ENCODE peak calls at places on chromosomes 13 and 19, in nine cellular contexts. L is tibial nerve, E is aorta, U is body of pancreas, N is lower lobe of right lung, B is lung, H is heart right ventricle, Z is testis, Q is GM23338. M is an unnamed sample.

GRCh38 chr19:38003427-38004099 is 96.6 kb downstream of the SIPA1L3 start:
- DNase-seq in B (peak; percentile 74), Z (peak; percentile 49), E (peak; percentile 81), N (peak; percentile 80), L (peak; percentile 46), H (peak; percentile 65), U (peak; percentile 59), Q (peak; percentile 84), M (peak; percentile 77)

GRCh38 chr13:112674412-112675383 is 15.1 kb upstream of the ATP11A start:
- DNase-seq in H (no peak), N (peak; percentile 14), L (no peak), Z (no peak), U (no peak), E (no peak), Q (no peak), B (no peak), M (no peak)

GRCh38 chr13:26977541-26977940 is 194.1 kb downstream of the USP12 start:
- DNase-seq in U (no peak), H (no peak), B (no peak), N (no peak), Z (no peak), L (no peak), E (no peak), Q (no peak), M (no peak)

GRCh38 chr19:35249146-35249847 is 495 bp downstream of the LSR start:
- DNase-seq in Z (no peak), Q (no peak), B (peak; percentile 34), E (no peak), U (peak; percentile 31), H (no peak), N (no peak), L (no peak), M (no peak)

GRCh38 chr13:33782631-33783030 is 35.3 kb upstream of the RFC3 start:
- DNase-seq in H (no peak), N (no peak), U (no peak), B (no peak), Q (no peak), E (no peak), L (no peak), Z (no peak), M (no peak)

GRCh38 chr13:95411641-95412040 is 110.4 kb upstream of the ABCC4 start:
- DNase-seq in B (no peak), Q (no peak), Z (no peak), N (no peak), E (no peak), H (no peak), U (no peak), L (no peak), M (no peak)

GRCh38 chr13:32264407-32264806 is 50.8 kb downstream of the ZAR1L start:
- DNase-seq in E (peak; percentile 61), U (no peak), B (peak; percentile 38), H (peak; percentile 69), L (peak; percentile 42), N (no peak), Q (no peak), Z (peak; percentile 34), M (peak; percentile 69)

GRCh38 chr13:24004971-24005370 is 107.7 kb upstream of the C1QTNF9B start:
- DNase-seq in Z (no peak), B (no peak), H (no peak), Q (no peak), U (no peak), N (no peak), E (no peak), L (no peak), M (no peak)

DNA sequence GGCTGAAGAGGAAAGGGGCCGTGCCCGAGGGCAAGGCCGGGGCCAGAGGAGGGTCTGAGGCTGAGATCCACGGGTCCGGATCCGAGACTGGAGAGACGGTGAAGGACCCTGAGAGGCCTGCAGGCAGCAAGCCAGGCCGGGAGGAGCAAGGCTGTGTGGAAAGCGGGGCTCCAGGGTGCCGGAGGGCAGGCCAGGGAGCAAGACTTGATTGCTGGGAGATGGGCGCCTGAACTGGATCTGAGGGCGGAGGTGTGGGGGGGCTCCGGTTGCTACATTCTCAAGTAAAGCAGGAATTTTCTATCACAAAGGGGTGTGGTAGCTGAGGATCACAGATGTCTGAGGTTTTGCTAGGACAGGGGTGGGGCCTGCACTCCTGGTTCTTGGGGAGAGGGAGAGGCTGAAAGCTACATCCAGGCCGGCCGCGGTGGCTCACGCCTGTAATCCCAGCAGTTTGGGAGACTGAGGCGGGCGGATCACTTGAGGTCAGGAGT is 3.8 kb downstream of the MAMSTR start:
- DNase-seq in U (no peak), N (no peak), B (no peak), E (no peak), Z (peak; percentile 51), L (no peak), Q (peak; percentile 24), H (no peak), M (no peak)
- H3K4me1 ChIP-seq in U (peaks cover 43% of the 10 kb centered on the region), N (peaks cover 45% of the 10 kb centered on the region), B (no peaks in the 10 kb centered on the region), E (no peaks in the 10 kb centered on the region), Z (peaks cover 58% of the 10 kb centered on the region), L (no peaks in the 10 kb centered on the region), Q (peaks cover 44% of the 10 kb centered on the region), H (peaks cover 46% of the 10 kb centered on the region), M (peaks cover 68% of the 10 kb centered on the region)

GRCh38 chr19:3409346-3410064 is 43.1 kb downstream of the NFIC start:
- DNase-seq in H (peak; percentile 76), N (peak; percentile 60), Z (peak; percentile 74), E (no peak), L (peak; percentile 61), Q (no peak), U (peak; percentile 53), B (no peak), M (peak; percentile 47)

GRCh38 chr19:3407556-3408516 is 41.5 kb downstream of the NFIC start:
- DNase-seq in B (no peak), U (peak; percentile 62), Q (no peak), H (peak; percentile 57), Z (peak; percentile 68), E (peak; percentile 77), N (no peak), L (peak; percentile 43), M (peak; percentile 53)

GRCh38 chr19:3406571-3407111 is 40.3 kb downstream of the NFIC start:
- DNase-seq in U (no peak), H (no peak), N (no peak), Z (no peak), L (no peak), E (no peak), Q (no peak), B (no peak), M (no peak)

GRCh38 chr19:3411636-3412035 is 45.3 kb downstream of the NFIC start:
- DNase-seq in H (no peak), U (no peak), L (no peak), Z (no peak), E (no peak), N (no peak), Q (no peak), B (no peak), M (peak; percentile 46)

DNA sequence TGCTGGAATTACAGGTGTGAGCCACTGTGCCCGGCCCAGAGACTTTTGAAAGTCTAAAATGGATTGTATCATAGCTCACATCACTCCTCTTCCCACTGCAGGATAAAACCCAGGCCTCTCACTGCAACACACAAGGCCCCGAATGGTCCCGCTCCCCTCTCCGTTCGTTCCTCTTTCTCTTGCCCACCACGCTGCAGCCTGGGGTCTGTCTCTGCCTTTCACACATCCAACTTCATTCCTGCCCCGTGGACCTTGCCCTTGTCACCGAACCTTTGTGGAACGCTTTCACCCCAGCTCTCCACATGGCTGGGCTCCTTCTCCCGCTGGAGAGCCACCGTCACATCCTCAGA is 42.6 kb downstream of the NFIC start:
- DNase-seq in E (no peak), L (no peak), B (no peak), Q (no peak), H (no peak), Z (no peak), N (no peak), U (no peak), M (no peak)
- H3K4me1 ChIP-seq in E (no peaks in the 10 kb centered on the region), L (no peaks in the 10 kb centered on the region), B (no peaks in the 10 kb centered on the region), Q (no peaks in the 10 kb centered on the region), H (peaks cover 34% of the 10 kb centered on the region), Z (peaks cover 38% of the 10 kb centered on the region), N (peaks cover 50% of the 10 kb centered on the region), U (peaks cover 88% of the 10 kb centered on the region), M (peaks cover 57% of the 10 kb centered on the region)

GRCh38 chr13:110410906-110411305 is 103.8 kb downstream of the COL4A2 start:
- DNase-seq in N (no peak), Z (no peak), L (no peak), E (no peak), Q (no peak), H (no peak), B (no peak), U (no peak), M (no peak)

GRCh38 chr13:110413311-110414040 is 106.4 kb downstream of the COL4A2 start:
- DNase-seq in L (no peak), E (no peak), Q (no peak), N (no peak), H (no peak), B (no peak), Z (no peak), U (no peak), M (no peak)

GRCh38 chr13:110411316-110412105 is 104.4 kb downstream of the COL4A2 start:
- DNase-seq in Q (no peak), B (no peak), L (no peak), U (no peak), H (no peak), E (no peak), Z (no peak), N (no peak), M (no peak)

GRCh38 chr13:110414283-110414682 is 107.2 kb downstream of the COL4A2 start:
- DNase-seq in L (no peak), N (no peak), H (no peak), Z (no peak), E (no peak), B (no peak), Q (no peak), U (no peak), M (no peak)

DNA sequence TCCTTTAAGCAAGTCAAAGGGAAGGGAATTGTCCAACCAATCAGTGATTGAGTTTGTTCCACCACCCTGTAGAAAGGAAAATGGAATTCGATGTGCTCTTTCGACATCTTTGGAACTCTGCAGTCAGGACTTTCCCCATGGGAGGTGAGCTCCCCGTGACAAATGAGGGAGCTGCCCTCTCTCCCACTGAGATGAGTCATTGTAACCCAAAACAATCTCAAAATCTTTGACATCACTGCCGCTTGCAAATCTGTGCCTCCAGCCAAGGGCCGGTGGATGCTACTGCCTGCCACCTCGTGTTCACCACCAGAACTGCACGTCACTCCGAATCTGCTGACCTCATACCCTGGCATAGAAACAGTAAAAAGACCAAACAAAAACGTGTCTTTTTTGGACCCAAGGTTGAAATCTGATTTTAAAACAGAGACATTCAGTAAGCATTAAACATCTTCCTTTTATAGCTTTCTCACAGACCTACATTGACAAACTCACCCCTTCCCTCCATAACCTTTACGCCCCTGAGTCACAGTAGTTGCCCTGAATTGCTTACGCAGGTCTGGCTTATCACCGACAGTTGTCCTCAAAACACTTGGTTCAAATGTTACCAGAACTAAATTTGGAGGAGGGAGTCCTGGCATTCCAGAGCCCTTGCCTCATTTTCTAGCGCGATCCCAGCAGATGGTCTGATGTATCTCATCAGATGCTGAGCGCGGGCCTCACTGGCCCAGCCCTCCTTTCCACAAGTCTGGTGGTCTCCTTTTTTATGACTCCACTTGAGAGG is 105.2 kb downstream of the COL4A2 start:
- DNase-seq in N (peak; percentile 73), E (peak; percentile 91), B (peak; percentile 82), Q (peak; percentile 87), L (peak; percentile 95), H (peak; percentile 84), U (peak; percentile 84), Z (peak; percentile 90), M (peak; percentile 74)
- H3K4me1 ChIP-seq in N (peaks cover 52% of the 10 kb centered on the region), E (peaks cover 13% of the 10 kb centered on the region), B (peaks cover 32% of the 10 kb centered on the region), Q (peaks cover 2% of the 10 kb centered on the region), L (no peaks in the 10 kb centered on the region), H (peaks cover 76% of the 10 kb centered on the region), U (peaks cover 20% of the 10 kb centered on the region), Z (peaks cover 32% of the 10 kb centered on the region), M (peaks cover 6% of the 10 kb centered on the region)

DNA sequence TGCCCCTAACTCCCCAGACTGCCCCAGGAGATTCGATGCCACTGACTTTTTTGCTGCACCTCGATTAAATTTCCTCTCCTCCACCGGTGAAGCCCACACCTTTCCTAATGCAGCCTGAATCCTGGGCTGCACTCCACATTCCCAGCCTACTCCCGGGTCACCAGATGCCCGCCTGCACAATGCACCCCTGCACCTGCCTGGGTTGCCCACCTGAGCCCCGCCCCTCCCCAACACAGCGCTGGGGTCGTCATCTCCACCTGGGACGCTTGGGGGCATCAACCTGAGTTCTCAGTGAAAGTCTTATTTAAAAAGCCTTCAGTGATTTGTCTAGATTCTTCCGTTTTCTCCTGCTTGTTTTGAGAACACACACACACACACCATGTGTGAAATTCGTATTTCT is 24.5 kb upstream of the DPP9 start:
- DNase-seq in N (no peak), Q (peak; percentile 36), E (no peak), L (no peak), Z (no peak), H (no peak), U (no peak), B (no peak), M (no peak)
- H3K4me1 ChIP-seq in N (no peaks in the 10 kb centered on the region), Q (peaks cover 4% of the 10 kb centered on the region), E (no peaks in the 10 kb centered on the region), L (no peaks in the 10 kb centered on the region), Z (peaks cover 28% of the 10 kb centered on the region), H (peaks cover 8% of the 10 kb centered on the region), U (peaks cover 13% of the 10 kb centered on the region), B (no peaks in the 10 kb centered on the region), M (peaks cover 11% of the 10 kb centered on the region)